ENCODE peak calls at places on chromosomes 5 and 9, in six cellular contexts. Y is mammary epithelial cell, N is PC-3, L is HCT116, C is PC-9, Q is DND-41. I is an unnamed sample.
A peak's percentile ranks its signal among the peaks of the same experiment; 100 is the strongest.

GRCh38 chr9:124752967-124753366 is 18.1 kb downstream of the NR6A1 start:
- DNase-seq in Y (peak; percentile 65), N (peak; percentile 23), L (no peak), C (no peak), Q (no peak), I (no peak)

GRCh38 chr9:99414321-99414720 is 192.2 kb downstream of the SEC61B start:
- DNase-seq in Y (no peak), N (no peak), L (no peak), C (no peak), Q (no peak), I (no peak)

GRCh38 chr9:137229903-137230719 is 590 bp upstream of the SLC34A3 start:
- DNase-seq in Y (no peak), N (no peak), L (no peak), C (no peak), Q (no peak), I (no peak)

GRCh38 chr9:93650448-93650847 is 74.1 kb downstream of the PHF2 start:
- DNase-seq in Y (no peak), N (no peak), L (no peak), C (no peak), Q (no peak), I (no peak)

GRCh38 chr9:69931340-69931739 is 110.7 kb downstream of the CFAP95 start:
- DNase-seq in Y (no peak), N (peak; percentile 22), L (no peak), C (peak; percentile 8), Q (no peak), I (peak; percentile 32)

GRCh38 chr5:39760385-39761198 is 335.8 kb upstream of the DAB2 start:
- DNase-seq in Y (peak; percentile 84), N (peak; percentile 55), L (no peak), C (no peak), Q (no peak), I (no peak)

GRCh38 chr5:148740966-148741742 is 85.3 kb upstream of the ADRB2 start:
- DNase-seq in Y (peak; percentile 58), N (peak; percentile 96), L (peak; percentile 54), C (no peak), Q (no peak), I (no peak)

GRCh38 chr9:26471271-26471670 is 421.3 kb downstream of the CAAP1 start:
- DNase-seq in Y (no peak), N (no peak), L (no peak), C (no peak), Q (no peak), I (no peak)

GRCh38 chr5:138635268-138635667 is 60.1 kb upstream of the HSPA9 start:
- DNase-seq in Y (peak; percentile 38), N (no peak), L (no peak), C (no peak), Q (no peak), I (no peak)

GRCh38 chr5:759111-759741 is 25.3 kb downstream of the ZDHHC11B start:
- DNase-seq in Y (no peak), N (peak; percentile 57), L (no peak), C (peak; percentile 91), Q (peak; percentile 20), I (peak; percentile 46)

GRCh38 chr9:109083141-109083540 is 36.6 kb downstream of the TMEM245 start:
- DNase-seq in Y (no peak), N (no peak), L (no peak), C (no peak), Q (no peak), I (no peak)

GRCh38 chr5:1255081-1255561 is 29.9 kb downstream of the SLC6A18 start:
- DNase-seq in Y (no peak), N (no peak), L (no peak), C (no peak), Q (peak; percentile 77), I (no peak)

GRCh38 chr9:93829271-93830223 is 125.6 kb downstream of the BARX1 start:
- DNase-seq in Y (no peak), N (no peak), L (no peak), C (no peak), Q (no peak), I (no peak)

GRCh38 chr9:131043097-131043496 is 34.1 kb downstream of the LAMC3 start:
- DNase-seq in Y (no peak), N (no peak), L (no peak), C (no peak), Q (no peak), I (no peak)

DNA sequence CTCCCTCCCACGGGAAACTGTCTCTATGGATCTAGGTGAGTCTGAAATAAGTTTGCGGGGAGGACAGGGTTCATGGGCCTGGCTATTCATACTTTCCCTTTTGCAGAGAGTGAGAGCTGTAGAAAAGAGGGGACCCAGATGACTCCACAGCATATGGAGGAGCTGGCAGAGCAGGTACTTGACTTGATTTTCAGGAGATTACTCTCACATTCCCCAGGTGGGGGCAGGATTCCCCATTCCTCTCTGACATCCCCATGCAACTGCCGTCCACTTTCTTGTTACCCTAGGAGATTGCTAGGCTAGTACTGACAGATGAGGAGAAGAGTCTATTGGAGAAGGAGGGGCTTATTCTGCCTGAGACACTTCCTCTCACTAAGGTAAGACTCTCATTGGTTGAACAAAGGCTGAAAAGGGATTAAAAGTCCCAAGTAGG is 659 bp downstream of the CREB3 start:
- DNase-seq in Y (peak; percentile 82), N (peak; percentile 68), L (peak; percentile 79), C (peak; percentile 53), Q (no peak), I (peak; percentile 78)
- TF ChIP-seq CTCF in Y (peak; percentile 7), N (peak; percentile 50), L (peak; percentile 27), C (no peak), Q (peak; percentile 19), I (peak; percentile 38)

GRCh38 chr5:163377982-163378381 is 59.4 kb upstream of the CCNG1 start:
- DNase-seq in Y (no peak), N (no peak), L (no peak), C (no peak), Q (no peak), I (peak; percentile 32)
- H2AFZ ChIP-seq in Y (no peak overlapping the region), N (no peak overlapping the region), L (no peak overlapping the region), C (no peak overlapping the region), Q (no peak overlapping the region), I (peak overlapping the region; percentile 65)

DNA sequence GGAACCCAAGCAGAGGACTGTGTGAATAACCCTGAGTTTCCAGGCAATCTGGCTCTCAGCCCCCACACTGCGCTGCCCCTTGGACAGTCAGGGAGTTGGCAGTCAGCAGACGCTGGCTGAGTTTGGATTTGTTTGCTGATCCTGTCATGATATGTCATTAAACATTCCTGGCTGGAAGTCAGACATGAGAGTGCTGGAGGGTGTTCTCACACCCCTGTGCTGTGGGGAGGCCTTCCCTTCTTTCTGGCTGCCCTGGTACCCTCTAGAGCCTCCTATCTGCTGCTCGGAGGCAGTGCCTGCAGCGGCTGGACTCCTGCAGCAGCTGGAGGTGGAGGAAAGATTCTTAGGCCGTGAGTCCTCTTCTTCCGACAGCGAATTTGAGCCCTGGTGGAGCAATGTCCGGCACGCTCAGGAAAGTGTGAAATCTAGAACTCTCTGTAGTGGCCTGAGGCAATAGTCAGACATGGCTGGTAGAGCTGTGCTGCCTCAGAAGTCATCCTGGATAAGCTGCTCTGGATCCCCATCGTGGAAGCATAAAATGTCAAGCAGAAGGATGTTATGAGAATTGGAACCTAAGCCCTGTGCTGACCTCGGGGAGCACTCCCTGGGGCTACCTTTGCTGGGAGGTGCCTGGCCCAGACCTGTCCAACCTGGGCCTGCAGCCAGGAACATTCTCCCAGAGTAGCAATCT is 72.0 kb downstream of the PDE8B start:
- DNase-seq in Y (peak; percentile 63), N (peak; percentile 75), L (no peak), C (peak; percentile 5), Q (no peak), I (peak; percentile 48)
- TF ChIP-seq CTCF in Y (peak; percentile 23), N (peak; percentile 34), L (no peak), C (no peak), Q (no peak), I (peak; percentile 34)

GRCh38 chr5:95699337-95699736 is 16.5 kb upstream of the SPATA9 start:
- DNase-seq in Y (no peak), N (no peak), L (no peak), C (no peak), Q (no peak), I (no peak)
- H2AFZ ChIP-seq in Y (no peak overlapping the region), N (no peak overlapping the region), L (no peak overlapping the region), C (no peak overlapping the region), Q (no peak overlapping the region), I (no peak overlapping the region)